ENCODE peak calls at places on chromosomes 13 and 19, in six cellular contexts. O, U, G, E, N and Q are unnamed samples.

GRCh38 chr19:43719918-43720317 is 4.0 kb downstream of the IRGC start:
- DNase-seq in U (no peak), O (no peak), N (no peak), G (no peak), E (no peak), Q (no peak)

GRCh38 chr19:13033819-13034611 is 38.7 kb downstream of the NFIX start:
- DNase-seq in O (peak), U (peak), E (peak), G (peak), N (peak), Q (peak)

GRCh38 chr19:50300814-50301606 is 28.2 kb downstream of the KCNC3 start:
- DNase-seq in G (peak), U (no peak), N (peak), O (peak), E (no peak), Q (no peak)

GRCh38 chr19:20388826-20389225 is 176.8 kb downstream of the ZNF737 start:
- DNase-seq in O (no peak), E (no peak), N (no peak), U (no peak), G (no peak), Q (no peak)

GRCh38 chr13:98888222-98888889 is 89.5 kb downstream of the DOCK9 start:
- DNase-seq in N (no peak), E (peak), G (no peak), U (no peak), O (no peak), Q (no peak)

GRCh38 chr13:34675626-34676025 is 266.4 kb upstream of the NBEA start:
- DNase-seq in G (no peak), N (no peak), E (no peak), U (no peak), O (no peak), Q (no peak)

GRCh38 chr19:50024719-50025021 is 502 bp downstream of the VRK3 start:
- DNase-seq in G (no peak), O (no peak), E (no peak), N (no peak), U (peak), Q (peak)

GRCh38 chr19:50501568-50502475 is 9.2 kb downstream of the JOSD2 start:
- DNase-seq in N (no peak), O (no peak), U (no peak), E (no peak), G (no peak), Q (no peak)

GRCh38 chr19:898663-899062 is 5.4 kb downstream of the RNU6-9 start:
- DNase-seq in N (no peak), G (no peak), E (peak), U (no peak), O (no peak), Q (peak)

GRCh38 chr13:79781829-79782540 is 301.0 kb downstream of the NDFIP2 start:
- DNase-seq in O (no peak), G (no peak), U (no peak), E (no peak), N (no peak), Q (peak)

GRCh38 chr19:55479045-55479444 is 2.6 kb downstream of the ZNF628 start:
- DNase-seq in U (no peak), E (no peak), N (no peak), G (no peak), O (no peak), Q (no peak)
- H2AFZ ChIP-seq in U (no peak), E (no peak), N (no peak), G (no peak), O (no peak), Q (no peak)

DNA sequence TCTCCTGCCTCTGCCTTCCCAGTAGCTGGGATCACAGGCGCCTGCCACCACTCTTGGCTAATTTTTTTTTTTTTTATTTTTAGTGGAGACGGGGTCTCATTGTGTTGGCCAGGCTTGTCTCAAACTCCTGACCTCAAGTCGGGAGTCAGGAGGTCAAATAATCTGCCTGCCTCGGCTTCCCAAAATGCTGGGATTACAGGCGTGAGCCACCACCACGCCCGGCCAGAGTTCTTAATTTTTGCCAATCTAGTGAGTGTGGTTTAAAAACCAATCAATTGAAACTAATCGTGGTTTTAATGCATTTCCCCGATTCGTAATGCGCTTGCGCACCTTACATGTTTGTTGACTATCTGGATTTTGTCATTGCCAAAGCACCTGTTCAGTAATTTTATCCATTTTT is 37.0 kb downstream of the SKA3 start:
- DNase-seq in N (no peak), U (no peak), O (no peak), E (no peak), G (no peak), Q (no peak)
- H2AFZ ChIP-seq in N (no peak), U (peak), O (no peak), E (no peak), G (peak), Q (no peak)

GRCh38 chr13:33279414-33279813 is 6.1 kb downstream of the STARD13 start:
- DNase-seq in O (no peak), U (no peak), E (no peak), N (no peak), G (peak), Q (no peak)

GRCh38 chr13:33278923-33279322 is 6.6 kb downstream of the STARD13 start:
- DNase-seq in U (no peak), O (no peak), E (no peak), N (no peak), G (no peak), Q (no peak)

GRCh38 chr13:33280550-33280905 is 5.0 kb downstream of the STARD13 start:
- DNase-seq in N (no peak), E (no peak), O (no peak), G (no peak), U (no peak), Q (peak)

GRCh38 chr13:33280923-33281322 is 4.6 kb downstream of the STARD13 start:
- DNase-seq in G (no peak), N (no peak), U (no peak), O (no peak), E (no peak), Q (no peak)

GRCh38 chr13:33279898-33280549 is 5.5 kb downstream of the STARD13 start:
- DNase-seq in U (no peak), N (peak), G (peak), O (no peak), E (no peak), Q (peak)
- H2AFZ ChIP-seq in U (no peak), N (no peak), G (no peak), O (no peak), E (no peak), Q (no peak)

GRCh38 chr19:6589711-6590457 is 1.1 kb downstream of the CD70 start:
- DNase-seq in O (no peak), N (no peak), U (no peak), G (no peak), E (peak), Q (no peak)
- H2AFZ ChIP-seq in O (no peak), N (no peak), U (peak), G (peak), E (peak), Q (no peak)

GRCh38 chr13:29722415-29722814 is 126.9 kb upstream of the SLC7A1 start:
- DNase-seq in U (no peak), E (no peak), O (no peak), N (no peak), G (no peak), Q (no peak)
- H2AFZ ChIP-seq in U (no peak), E (peak), O (no peak), N (no peak), G (no peak), Q (no peak)

DNA sequence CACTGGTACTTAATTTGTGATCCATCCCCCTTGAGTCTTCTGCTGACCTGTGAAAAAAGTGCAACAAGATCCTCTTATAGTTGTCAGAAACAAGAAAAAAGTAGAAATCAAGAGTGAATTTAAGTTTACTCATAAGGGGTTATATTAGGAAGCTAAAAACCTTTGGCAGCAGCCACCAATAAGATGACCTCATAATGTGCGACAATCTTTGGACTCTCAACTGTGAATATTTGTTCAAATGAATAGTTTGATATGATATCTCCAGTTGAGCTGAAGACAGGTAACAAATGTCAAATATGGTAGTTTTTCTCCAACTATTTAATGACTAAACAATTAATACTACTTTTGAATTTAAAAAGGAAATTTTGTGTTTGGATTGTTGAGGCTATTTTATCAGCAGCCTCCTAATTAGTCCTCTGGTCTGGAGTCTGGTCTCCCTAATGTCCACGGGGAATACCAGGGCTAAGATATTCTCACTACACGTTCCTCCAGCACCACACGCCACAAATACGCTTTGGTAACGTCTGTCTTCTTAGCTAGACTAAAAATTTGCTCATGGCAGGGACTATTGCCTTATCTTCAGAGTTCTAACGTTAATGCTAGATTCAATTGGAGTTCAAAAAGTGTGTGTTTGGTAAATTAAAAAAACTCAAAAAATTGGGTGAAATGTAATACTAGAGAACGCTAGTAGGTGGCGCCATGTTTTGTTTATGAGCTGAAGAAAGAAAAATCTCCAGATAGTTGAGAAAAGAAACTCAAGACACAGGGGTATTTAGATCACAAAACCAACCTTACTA is 51.0 kb upstream of the PDX1 start:
- DNase-seq in O (peak), E (peak), N (peak), U (peak), G (peak), Q (no peak)
- H2AFZ ChIP-seq in O (peak), E (no peak), N (no peak), U (no peak), G (peak), Q (no peak)